ENCODE peak calls at places on chromosome 19, in seven cellular contexts. One of them, this sample, is unnamed.

GRCh38 chr19:2139385-2140192 is 11.8 kb downstream of the AP3D1 start:
- DNase-seq in CD4-positive, alpha-beta memory T cell: no peak
- DNase-seq in fibroblast of mammary gland: no peak
- DNase-seq in stimulated activated CD4-positive, alpha-beta T cell treated with anti-CD3 and anti-CD28 coated beads, TNF-alpha, amount 100 ng/mL, for 48 hours: no peak
- DNase-seq in activated CD4-positive, CD25-positive, alpha-beta regulatory T cell treated with anti-CD3 and anti-CD28 coated beads, Interleukin-2, amount 50 U/mL, for 16 hours: no peak
- DNase-seq in cardiac fibroblast: no peak
- DNase-seq in NCI-H460: no peak
- DNase-seq in this sample: peak; percentile 67

GRCh38 chr19:41599175-41599966 is 23.4 kb downstream of the CEACAM21 start:
- DNase-seq in CD4-positive, alpha-beta memory T cell: no peak
- DNase-seq in fibroblast of mammary gland: no peak
- DNase-seq in stimulated activated CD4-positive, alpha-beta T cell treated with anti-CD3 and anti-CD28 coated beads, TNF-alpha, amount 100 ng/mL, for 48 hours: no peak
- DNase-seq in activated CD4-positive, CD25-positive, alpha-beta regulatory T cell treated with anti-CD3 and anti-CD28 coated beads, Interleukin-2, amount 50 U/mL, for 16 hours: no peak
- DNase-seq in cardiac fibroblast: no peak
- DNase-seq in NCI-H460: no peak
- DNase-seq in this sample: no peak

GRCh38 chr19:48250290-48251025 is 5.3 kb downstream of the CARD8 start:
- DNase-seq in CD4-positive, alpha-beta memory T cell: no peak
- DNase-seq in fibroblast of mammary gland: no peak
- DNase-seq in stimulated activated CD4-positive, alpha-beta T cell treated with anti-CD3 and anti-CD28 coated beads, TNF-alpha, amount 100 ng/mL, for 48 hours: no peak
- DNase-seq in activated CD4-positive, CD25-positive, alpha-beta regulatory T cell treated with anti-CD3 and anti-CD28 coated beads, Interleukin-2, amount 50 U/mL, for 16 hours: no peak
- DNase-seq in cardiac fibroblast: no peak
- DNase-seq in NCI-H460: no peak
- DNase-seq in this sample: no peak

GRCh38 chr19:7617735-7618134 is 11.6 kb downstream of the XAB2 start:
- DNase-seq in CD4-positive, alpha-beta memory T cell: no peak
- DNase-seq in fibroblast of mammary gland: no peak
- DNase-seq in stimulated activated CD4-positive, alpha-beta T cell treated with anti-CD3 and anti-CD28 coated beads, TNF-alpha, amount 100 ng/mL, for 48 hours: no peak
- DNase-seq in activated CD4-positive, CD25-positive, alpha-beta regulatory T cell treated with anti-CD3 and anti-CD28 coated beads, Interleukin-2, amount 50 U/mL, for 16 hours: no peak
- DNase-seq in cardiac fibroblast: no peak
- DNase-seq in NCI-H460: no peak
- DNase-seq in this sample: no peak

GRCh38 chr19:11377237-11377636 is 2.8 kb downstream of the SWSAP1 start:
- DNase-seq in CD4-positive, alpha-beta memory T cell: no peak
- DNase-seq in fibroblast of mammary gland: peak; percentile 94
- DNase-seq in stimulated activated CD4-positive, alpha-beta T cell treated with anti-CD3 and anti-CD28 coated beads, TNF-alpha, amount 100 ng/mL, for 48 hours: no peak
- DNase-seq in activated CD4-positive, CD25-positive, alpha-beta regulatory T cell treated with anti-CD3 and anti-CD28 coated beads, Interleukin-2, amount 50 U/mL, for 16 hours: no peak
- DNase-seq in cardiac fibroblast: peak; percentile 88
- DNase-seq in NCI-H460: no peak
- DNase-seq in this sample: peak; percentile 73

GRCh38 chr19:4717191-4717965 is 6.3 kb downstream of the DPP9 start:
- DNase-seq in CD4-positive, alpha-beta memory T cell: no peak
- DNase-seq in fibroblast of mammary gland: peak; percentile 75
- DNase-seq in stimulated activated CD4-positive, alpha-beta T cell treated with anti-CD3 and anti-CD28 coated beads, TNF-alpha, amount 100 ng/mL, for 48 hours: no peak
- DNase-seq in activated CD4-positive, CD25-positive, alpha-beta regulatory T cell treated with anti-CD3 and anti-CD28 coated beads, Interleukin-2, amount 50 U/mL, for 16 hours: no peak
- DNase-seq in cardiac fibroblast: peak; percentile 95
- DNase-seq in NCI-H460: no peak
- DNase-seq in this sample: peak; percentile 21

GRCh38 chr19:16323532-16323931 is 1.1 kb upstream of the KLF2 start:
- DNase-seq in CD4-positive, alpha-beta memory T cell: no peak
- DNase-seq in fibroblast of mammary gland: no peak
- DNase-seq in stimulated activated CD4-positive, alpha-beta T cell treated with anti-CD3 and anti-CD28 coated beads, TNF-alpha, amount 100 ng/mL, for 48 hours: no peak
- DNase-seq in activated CD4-positive, CD25-positive, alpha-beta regulatory T cell treated with anti-CD3 and anti-CD28 coated beads, Interleukin-2, amount 50 U/mL, for 16 hours: no peak
- DNase-seq in cardiac fibroblast: no peak
- DNase-seq in NCI-H460: no peak
- DNase-seq in this sample: no peak

GRCh38 chr19:11164879-11165406 is 9.4 kb upstream of the SPC24 start:
- DNase-seq in CD4-positive, alpha-beta memory T cell: no peak
- DNase-seq in fibroblast of mammary gland: peak; percentile 92
- DNase-seq in stimulated activated CD4-positive, alpha-beta T cell treated with anti-CD3 and anti-CD28 coated beads, TNF-alpha, amount 100 ng/mL, for 48 hours: no peak
- DNase-seq in activated CD4-positive, CD25-positive, alpha-beta regulatory T cell treated with anti-CD3 and anti-CD28 coated beads, Interleukin-2, amount 50 U/mL, for 16 hours: no peak
- DNase-seq in cardiac fibroblast: peak; percentile 95
- DNase-seq in NCI-H460: no peak
- DNase-seq in this sample: no peak

GRCh38 chr19:41939861-41940442 is 11.7 kb upstream of the ERFL start:
- DNase-seq in CD4-positive, alpha-beta memory T cell: peak; percentile 28
- DNase-seq in fibroblast of mammary gland: no peak
- DNase-seq in stimulated activated CD4-positive, alpha-beta T cell treated with anti-CD3 and anti-CD28 coated beads, TNF-alpha, amount 100 ng/mL, for 48 hours: no peak
- DNase-seq in activated CD4-positive, CD25-positive, alpha-beta regulatory T cell treated with anti-CD3 and anti-CD28 coated beads, Interleukin-2, amount 50 U/mL, for 16 hours: no peak
- DNase-seq in cardiac fibroblast: no peak
- DNase-seq in NCI-H460: no peak
- DNase-seq in this sample: no peak

GRCh38 chr19:31099470-31100190 is 249.6 kb downstream of the TSHZ3 start:
- DNase-seq in CD4-positive, alpha-beta memory T cell: no peak
- DNase-seq in fibroblast of mammary gland: peak; percentile 34
- DNase-seq in stimulated activated CD4-positive, alpha-beta T cell treated with anti-CD3 and anti-CD28 coated beads, TNF-alpha, amount 100 ng/mL, for 48 hours: no peak
- DNase-seq in activated CD4-positive, CD25-positive, alpha-beta regulatory T cell treated with anti-CD3 and anti-CD28 coated beads, Interleukin-2, amount 50 U/mL, for 16 hours: no peak
- DNase-seq in cardiac fibroblast: peak; percentile 32
- DNase-seq in NCI-H460: no peak
- DNase-seq in this sample: no peak

GRCh38 chr19:12865746-12866415 is 15.4 kb downstream of the DNASE2 start:
- DNase-seq in CD4-positive, alpha-beta memory T cell: no peak
- DNase-seq in fibroblast of mammary gland: no peak
- DNase-seq in stimulated activated CD4-positive, alpha-beta T cell treated with anti-CD3 and anti-CD28 coated beads, TNF-alpha, amount 100 ng/mL, for 48 hours: no peak
- DNase-seq in activated CD4-positive, CD25-positive, alpha-beta regulatory T cell treated with anti-CD3 and anti-CD28 coated beads, Interleukin-2, amount 50 U/mL, for 16 hours: no peak
- DNase-seq in cardiac fibroblast: no peak
- DNase-seq in NCI-H460: no peak
- DNase-seq in this sample: no peak

GRCh38 chr19:10568444-10568825 is 344 bp downstream of the CDKN2D start:
- DNase-seq in CD4-positive, alpha-beta memory T cell: no peak
- DNase-seq in fibroblast of mammary gland: no peak
- DNase-seq in stimulated activated CD4-positive, alpha-beta T cell treated with anti-CD3 and anti-CD28 coated beads, TNF-alpha, amount 100 ng/mL, for 48 hours: peak; percentile 60
- DNase-seq in activated CD4-positive, CD25-positive, alpha-beta regulatory T cell treated with anti-CD3 and anti-CD28 coated beads, Interleukin-2, amount 50 U/mL, for 16 hours: no peak
- DNase-seq in cardiac fibroblast: no peak
- DNase-seq in NCI-H460: no peak
- DNase-seq in this sample: no peak

GRCh38 chr19:17873661-17874422 is 2.1 kb downstream of the SLC5A5 start:
- DNase-seq in CD4-positive, alpha-beta memory T cell: peak; percentile 71
- DNase-seq in fibroblast of mammary gland: no peak
- DNase-seq in stimulated activated CD4-positive, alpha-beta T cell treated with anti-CD3 and anti-CD28 coated beads, TNF-alpha, amount 100 ng/mL, for 48 hours: peak; percentile 62
- DNase-seq in activated CD4-positive, CD25-positive, alpha-beta regulatory T cell treated with anti-CD3 and anti-CD28 coated beads, Interleukin-2, amount 50 U/mL, for 16 hours: no peak
- DNase-seq in cardiac fibroblast: peak; percentile 27
- DNase-seq in NCI-H460: no peak
- DNase-seq in this sample: no peak

GRCh38 chr19:46076951-46077814 is 36.4 kb upstream of the IGFL4 start:
- DNase-seq in CD4-positive, alpha-beta memory T cell: peak; percentile 12
- DNase-seq in fibroblast of mammary gland: peak; percentile 81
- DNase-seq in stimulated activated CD4-positive, alpha-beta T cell treated with anti-CD3 and anti-CD28 coated beads, TNF-alpha, amount 100 ng/mL, for 48 hours: peak; percentile 12
- DNase-seq in activated CD4-positive, CD25-positive, alpha-beta regulatory T cell treated with anti-CD3 and anti-CD28 coated beads, Interleukin-2, amount 50 U/mL, for 16 hours: no peak
- DNase-seq in cardiac fibroblast: peak; percentile 88
- DNase-seq in NCI-H460: peak; percentile 82
- DNase-seq in this sample: peak; percentile 89

GRCh38 chr19:16458391-16459128 is 13.2 kb downstream of the EPS15L1 start:
- DNase-seq in CD4-positive, alpha-beta memory T cell: no peak
- DNase-seq in fibroblast of mammary gland: no peak
- DNase-seq in stimulated activated CD4-positive, alpha-beta T cell treated with anti-CD3 and anti-CD28 coated beads, TNF-alpha, amount 100 ng/mL, for 48 hours: no peak
- DNase-seq in activated CD4-positive, CD25-positive, alpha-beta regulatory T cell treated with anti-CD3 and anti-CD28 coated beads, Interleukin-2, amount 50 U/mL, for 16 hours: no peak
- DNase-seq in cardiac fibroblast: no peak
- DNase-seq in NCI-H460: no peak
- DNase-seq in this sample: no peak

GRCh38 chr19:47004012-47004465 is 15.6 kb upstream of the NPAS1 start:
- DNase-seq in CD4-positive, alpha-beta memory T cell: no peak
- DNase-seq in fibroblast of mammary gland: no peak
- DNase-seq in stimulated activated CD4-positive, alpha-beta T cell treated with anti-CD3 and anti-CD28 coated beads, TNF-alpha, amount 100 ng/mL, for 48 hours: no peak
- DNase-seq in activated CD4-positive, CD25-positive, alpha-beta regulatory T cell treated with anti-CD3 and anti-CD28 coated beads, Interleukin-2, amount 50 U/mL, for 16 hours: no peak
- DNase-seq in cardiac fibroblast: no peak
- DNase-seq in NCI-H460: no peak
- DNase-seq in this sample: no peak

GRCh38 chr19:8302734-8303133 is 5.4 kb downstream of the CD320 start:
- DNase-seq in CD4-positive, alpha-beta memory T cell: no peak
- DNase-seq in fibroblast of mammary gland: no peak
- DNase-seq in stimulated activated CD4-positive, alpha-beta T cell treated with anti-CD3 and anti-CD28 coated beads, TNF-alpha, amount 100 ng/mL, for 48 hours: no peak
- DNase-seq in activated CD4-positive, CD25-positive, alpha-beta regulatory T cell treated with anti-CD3 and anti-CD28 coated beads, Interleukin-2, amount 50 U/mL, for 16 hours: no peak
- DNase-seq in cardiac fibroblast: no peak
- DNase-seq in NCI-H460: no peak
- DNase-seq in this sample: no peak

GRCh38 chr19:9667898-9668297 is 7.0 kb downstream of the ZNF562 start:
- DNase-seq in CD4-positive, alpha-beta memory T cell: no peak
- DNase-seq in fibroblast of mammary gland: no peak
- DNase-seq in stimulated activated CD4-positive, alpha-beta T cell treated with anti-CD3 and anti-CD28 coated beads, TNF-alpha, amount 100 ng/mL, for 48 hours: no peak
- DNase-seq in activated CD4-positive, CD25-positive, alpha-beta regulatory T cell treated with anti-CD3 and anti-CD28 coated beads, Interleukin-2, amount 50 U/mL, for 16 hours: no peak
- DNase-seq in cardiac fibroblast: no peak
- DNase-seq in NCI-H460: no peak
- DNase-seq in this sample: no peak

GRCh38 chr19:4868286-4868834 is 893 bp upstream of the PLIN3 start:
- DNase-seq in CD4-positive, alpha-beta memory T cell: no peak
- DNase-seq in fibroblast of mammary gland: no peak
- DNase-seq in stimulated activated CD4-positive, alpha-beta T cell treated with anti-CD3 and anti-CD28 coated beads, TNF-alpha, amount 100 ng/mL, for 48 hours: no peak
- DNase-seq in activated CD4-positive, CD25-positive, alpha-beta regulatory T cell treated with anti-CD3 and anti-CD28 coated beads, Interleukin-2, amount 50 U/mL, for 16 hours: no peak
- DNase-seq in cardiac fibroblast: no peak
- DNase-seq in NCI-H460: no peak
- DNase-seq in this sample: no peak

GRCh38 chr19:44749318-44749717 is 810 bp downstream of the BCL3 start:
- DNase-seq in CD4-positive, alpha-beta memory T cell: no peak
- DNase-seq in fibroblast of mammary gland: no peak
- DNase-seq in stimulated activated CD4-positive, alpha-beta T cell treated with anti-CD3 and anti-CD28 coated beads, TNF-alpha, amount 100 ng/mL, for 48 hours: no peak
- DNase-seq in activated CD4-positive, CD25-positive, alpha-beta regulatory T cell treated with anti-CD3 and anti-CD28 coated beads, Interleukin-2, amount 50 U/mL, for 16 hours: no peak
- DNase-seq in cardiac fibroblast: no peak
- DNase-seq in NCI-H460: no peak
- DNase-seq in this sample: no peak

GRCh38 chr19:8986296-8986695 is 23.9 kb downstream of the MUC16 start:
- DNase-seq in CD4-positive, alpha-beta memory T cell: no peak
- DNase-seq in fibroblast of mammary gland: no peak
- DNase-seq in stimulated activated CD4-positive, alpha-beta T cell treated with anti-CD3 and anti-CD28 coated beads, TNF-alpha, amount 100 ng/mL, for 48 hours: no peak
- DNase-seq in activated CD4-positive, CD25-positive, alpha-beta regulatory T cell treated with anti-CD3 and anti-CD28 coated beads, Interleukin-2, amount 50 U/mL, for 16 hours: no peak
- DNase-seq in cardiac fibroblast: no peak
- DNase-seq in NCI-H460: no peak
- DNase-seq in this sample: no peak

GRCh38 chr19:47109541-47110375 is 3.8 kb downstream of the ZC3H4 start:
- DNase-seq in CD4-positive, alpha-beta memory T cell: peak; percentile 46
- DNase-seq in fibroblast of mammary gland: peak; percentile 69
- DNase-seq in stimulated activated CD4-positive, alpha-beta T cell treated with anti-CD3 and anti-CD28 coated beads, TNF-alpha, amount 100 ng/mL, for 48 hours: peak; percentile 59
- DNase-seq in activated CD4-positive, CD25-positive, alpha-beta regulatory T cell treated with anti-CD3 and anti-CD28 coated beads, Interleukin-2, amount 50 U/mL, for 16 hours: peak; percentile 45
- DNase-seq in cardiac fibroblast: peak; percentile 66
- DNase-seq in NCI-H460: peak; percentile 83
- DNase-seq in this sample: peak; percentile 32

GRCh38 chr19:50311723-50312635 is 17.2 kb downstream of the KCNC3 start:
- DNase-seq in CD4-positive, alpha-beta memory T cell: no peak
- DNase-seq in fibroblast of mammary gland: no peak
- DNase-seq in stimulated activated CD4-positive, alpha-beta T cell treated with anti-CD3 and anti-CD28 coated beads, TNF-alpha, amount 100 ng/mL, for 48 hours: no peak
- DNase-seq in activated CD4-positive, CD25-positive, alpha-beta regulatory T cell treated with anti-CD3 and anti-CD28 coated beads, Interleukin-2, amount 50 U/mL, for 16 hours: no peak
- DNase-seq in cardiac fibroblast: no peak
- DNase-seq in NCI-H460: no peak
- DNase-seq in this sample: no peak

GRCh38 chr19:17302391-17303166 is 646 bp downstream of the ABHD8 start:
- DNase-seq in CD4-positive, alpha-beta memory T cell: no peak
- DNase-seq in fibroblast of mammary gland: no peak
- DNase-seq in stimulated activated CD4-positive, alpha-beta T cell treated with anti-CD3 and anti-CD28 coated beads, TNF-alpha, amount 100 ng/mL, for 48 hours: no peak
- DNase-seq in activated CD4-positive, CD25-positive, alpha-beta regulatory T cell treated with anti-CD3 and anti-CD28 coated beads, Interleukin-2, amount 50 U/mL, for 16 hours: no peak
- DNase-seq in cardiac fibroblast: no peak
- DNase-seq in NCI-H460: no peak
- DNase-seq in this sample: no peak

GRCh38 chr19:13799669-13800068 is 4.4 kb downstream of the ZSWIM4 start:
- DNase-seq in CD4-positive, alpha-beta memory T cell: no peak
- DNase-seq in fibroblast of mammary gland: no peak
- DNase-seq in stimulated activated CD4-positive, alpha-beta T cell treated with anti-CD3 and anti-CD28 coated beads, TNF-alpha, amount 100 ng/mL, for 48 hours: no peak
- DNase-seq in activated CD4-positive, CD25-positive, alpha-beta regulatory T cell treated with anti-CD3 and anti-CD28 coated beads, Interleukin-2, amount 50 U/mL, for 16 hours: no peak
- DNase-seq in cardiac fibroblast: no peak
- DNase-seq in NCI-H460: no peak
- DNase-seq in this sample: no peak